ENCODE peak calls at places on chromosomes 1 and 21, in ten cellular contexts. E is fibroblast of pulmonary artery, A is neural crest cell, H is adrenal gland, V is right atrium auricular region, L is lower lobe of right lung, C is lung, F is activated B cell treated with CpG ODN at 0.5 μM for 24 hours, X is heart left ventricle, Y is endothelial cell. S is an unnamed sample.

GRCh38 chr1:84855168-84855567 is 37.8 kb downstream of the LPAR3 start:
- DNase-seq in E (peak), A (no peak), H (no peak), V (no peak), L (no peak), C (no peak), F (no peak), X (no peak), Y (no peak), S (no peak)

GRCh38 chr1:29835486-29836273 is 599.4 kb downstream of the PTPRU start:
- DNase-seq in E (no peak), A (no peak), H (no peak), V (peak), L (no peak), C (no peak), F (no peak), X (no peak), Y (no peak), S (no peak)

GRCh38 chr1:38989979-38990378 is 1.1 kb upstream of the AKIRIN1 start:
- DNase-seq in E (no peak), A (no peak), H (no peak), V (no peak), L (no peak), C (no peak), F (no peak), X (no peak), Y (no peak), S (no peak)

GRCh38 chr1:162094271-162094670 is 24.8 kb downstream of the NOS1AP start:
- DNase-seq in E (no peak), A (no peak), H (no peak), V (no peak), L (no peak), C (no peak), F (no peak), X (no peak), Y (no peak), S (no peak)

GRCh38 chr1:202276081-202276715 is 65.5 kb downstream of the UBE2T start:
- DNase-seq in E (no peak), A (no peak), H (no peak), V (no peak), L (no peak), C (no peak), F (no peak), X (no peak), Y (no peak), S (no peak)

GRCh38 chr1:201489656-201490261 is 17.2 kb downstream of the CSRP1 start:
- DNase-seq in E (peak), A (no peak), H (no peak), V (no peak), L (no peak), C (no peak), F (no peak), X (no peak), Y (no peak), S (no peak)

GRCh38 chr1:6785721-6786505 is 659 bp downstream of the CAMTA1 start:
- DNase-seq in E (peak), A (peak), H (peak), V (no peak), L (peak), C (no peak), F (peak), X (peak), Y (peak), S (peak)

GRCh38 chr1:174965006-174965971 is 34.5 kb upstream of the CACYBP start:
- DNase-seq in E (no peak), A (no peak), H (no peak), V (no peak), L (no peak), C (no peak), F (no peak), X (no peak), Y (no peak), S (no peak)

GRCh38 chr1:113042336-113043143 is 30.5 kb upstream of the LRIG2 start:
- DNase-seq in E (peak), A (peak), H (peak), V (peak), L (peak), C (peak), F (peak), X (peak), Y (peak), S (no peak)

GRCh38 chr1:208314431-208314830 is 70.2 kb upstream of the PLXNA2 start:
- DNase-seq in E (no peak), A (no peak), H (no peak), V (no peak), L (no peak), C (no peak), F (no peak), X (no peak), Y (no peak), S (no peak)

GRCh38 chr1:218421531-218421930 is 76.4 kb downstream of the TGFB2 start:
- DNase-seq in E (no peak), A (no peak), H (no peak), V (no peak), L (no peak), C (no peak), F (no peak), X (no peak), Y (no peak), S (no peak)

GRCh38 chr1:101288491-101288944 is 51.7 kb downstream of the S1PR1 start:
- DNase-seq in E (peak), A (peak), H (peak), V (peak), L (peak), C (peak), F (no peak), X (peak), Y (peak), S (no peak)

GRCh38 chr1:78070210-78070609 is 24.4 kb downstream of the GIPC2 start:
- DNase-seq in E (no peak), A (no peak), H (no peak), V (no peak), L (no peak), C (no peak), F (no peak), X (no peak), Y (no peak), S (no peak)

GRCh38 chr1:27567183-27567526 is 36.8 kb downstream of the AHDC1 start:
- DNase-seq in E (no peak), A (peak), H (no peak), V (no peak), L (no peak), C (no peak), F (no peak), X (no peak), Y (no peak), S (no peak)

GRCh38 chr1:56482486-56482885 is 96.9 kb downstream of the PLPP3 start:
- DNase-seq in E (no peak), A (no peak), H (no peak), V (no peak), L (no peak), C (no peak), F (no peak), X (no peak), Y (no peak), S (no peak)

GRCh38 chr21:43300496-43301423 is 126.2 kb downstream of the SIK1 start:
- DNase-seq in E (peak), A (no peak), H (no peak), V (peak), L (peak), C (no peak), F (no peak), X (peak), Y (no peak), S (no peak)

GRCh38 chr1:178323067-178323466 is 173.7 kb downstream of the CLEC20A start:
- DNase-seq in E (no peak), A (no peak), H (no peak), V (no peak), L (no peak), C (no peak), F (no peak), X (no peak), Y (no peak), S (no peak)

GRCh38 chr1:44670751-44671640 is 3.3 kb downstream of the TMEM53 start:
- DNase-seq in E (no peak), A (no peak), H (no peak), V (no peak), L (no peak), C (no peak), F (no peak), X (no peak), Y (no peak), S (no peak)

GRCh38 chr1:19563336-19564097 is 78.2 kb upstream of the CAPZB start:
- DNase-seq in E (peak), A (no peak), H (no peak), V (peak), L (peak), C (peak), F (no peak), X (peak), Y (no peak), S (no peak)

GRCh38 chr1:192747942-192748341 is 60.9 kb upstream of the RGS2 start:
- DNase-seq in E (peak), A (no peak), H (no peak), V (no peak), L (no peak), C (no peak), F (no peak), X (no peak), Y (no peak), S (no peak)

GRCh38 chr21:37700641-37701202 is 215.5 kb downstream of the KCNJ6 start:
- DNase-seq in E (peak), A (peak), H (no peak), V (no peak), L (no peak), C (no peak), F (no peak), X (no peak), Y (peak), S (no peak)

GRCh38 chr1:110875216-110875731 is 2.3 kb downstream of the CD53 start:
- DNase-seq in E (no peak), A (no peak), H (no peak), V (no peak), L (no peak), C (no peak), F (peak), X (no peak), Y (no peak), S (peak)

GRCh38 chr21:42248783-42249597 is 30.1 kb downstream of the ABCG1 start:
- DNase-seq in E (no peak), A (no peak), H (no peak), V (no peak), L (peak), C (no peak), F (no peak), X (no peak), Y (no peak), S (no peak)

GRCh38 chr1:192632641-192633532 is 3.1 kb upstream of the RGS13 start:
- DNase-seq in E (no peak), A (no peak), H (no peak), V (no peak), L (no peak), C (no peak), F (no peak), X (no peak), Y (no peak), S (no peak)

GRCh38 chr1:19799233-19799876 is 361 bp downstream of the TMCO4 start:
- DNase-seq in E (peak), A (peak), H (peak), V (no peak), L (peak), C (peak), F (peak), X (peak), Y (peak), S (peak)

GRCh38 chr21:21111309-21111920 is 113.2 kb downstream of the NCAM2 start:
- DNase-seq in E (no peak), A (no peak), H (no peak), V (no peak), L (no peak), C (no peak), F (no peak), X (no peak), Y (no peak), S (no peak)

GRCh38 chr1:92481598-92482403 is 4.9 kb downstream of the GFI1 start:
- DNase-seq in E (no peak), A (peak), H (no peak), V (no peak), L (peak), C (no peak), F (no peak), X (no peak), Y (peak), S (no peak)

GRCh38 chr1:36843906-36844610 is 190.3 kb downstream of the GRIK3 start:
- DNase-seq in E (no peak), A (no peak), H (no peak), V (no peak), L (peak), C (no peak), F (no peak), X (no peak), Y (no peak), S (no peak)

GRCh38 chr1:89587728-89588127 is 45.2 kb upstream of the LRRC8C start:
- DNase-seq in E (no peak), A (no peak), H (no peak), V (no peak), L (no peak), C (no peak), F (no peak), X (no peak), Y (no peak), S (no peak)

GRCh38 chr1:55352080-55352800 is 137.1 kb upstream of the USP24 start:
- DNase-seq in E (no peak), A (no peak), H (no peak), V (no peak), L (no peak), C (no peak), F (no peak), X (peak), Y (no peak), S (no peak)

GRCh38 chr1:151993734-151994496 is at the start of gene S100A10:
- DNase-seq in E (peak), A (peak), H (peak), V (peak), L (peak), C (peak), F (peak), X (peak), Y (peak), S (peak)

GRCh38 chr1:205576805-205577761 is 54.7 kb downstream of the ELK4 start:
- DNase-seq in E (no peak), A (no peak), H (no peak), V (no peak), L (no peak), C (no peak), F (no peak), X (no peak), Y (no peak), S (no peak)

DNA sequence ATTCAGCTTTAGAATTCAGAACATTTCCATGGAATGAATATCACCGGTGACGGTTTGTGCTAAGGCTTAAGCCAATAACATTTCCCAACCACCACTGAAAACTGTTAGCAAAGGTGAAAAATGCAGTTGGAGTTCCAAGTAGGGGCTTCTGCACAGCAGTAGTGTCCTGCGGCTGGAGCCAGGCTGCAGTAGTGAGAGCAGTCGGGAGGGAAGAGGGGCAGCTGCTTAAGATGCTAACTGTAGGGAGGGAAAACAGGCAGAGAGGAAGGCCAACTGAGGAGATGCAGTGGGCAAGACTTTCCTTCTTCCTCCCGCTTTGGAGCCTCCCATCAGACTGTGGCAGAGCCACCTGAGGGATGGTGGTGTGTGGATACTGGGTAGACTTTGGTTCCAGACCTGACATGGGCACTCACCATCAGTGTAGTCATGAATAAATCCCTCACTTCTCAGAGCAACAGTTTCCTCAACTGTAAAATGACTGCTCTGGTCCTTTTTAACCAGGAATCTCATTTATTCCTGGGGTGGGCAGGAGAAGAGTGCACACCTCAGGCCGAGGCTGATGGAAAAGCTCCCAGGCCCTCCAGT is 3.2 kb downstream of the F3 start:
- DNase-seq in E (no peak), A (no peak), H (no peak), V (no peak), L (no peak), C (no peak), F (no peak), X (no peak), Y (no peak), S (no peak)
- TF ChIP-seq CTCF in E (peak), A (no peak), H (no peak), V (no peak), L (no peak), C (no peak), F (no peak), X (no peak), Y (no peak), S (no peak)

DNA sequence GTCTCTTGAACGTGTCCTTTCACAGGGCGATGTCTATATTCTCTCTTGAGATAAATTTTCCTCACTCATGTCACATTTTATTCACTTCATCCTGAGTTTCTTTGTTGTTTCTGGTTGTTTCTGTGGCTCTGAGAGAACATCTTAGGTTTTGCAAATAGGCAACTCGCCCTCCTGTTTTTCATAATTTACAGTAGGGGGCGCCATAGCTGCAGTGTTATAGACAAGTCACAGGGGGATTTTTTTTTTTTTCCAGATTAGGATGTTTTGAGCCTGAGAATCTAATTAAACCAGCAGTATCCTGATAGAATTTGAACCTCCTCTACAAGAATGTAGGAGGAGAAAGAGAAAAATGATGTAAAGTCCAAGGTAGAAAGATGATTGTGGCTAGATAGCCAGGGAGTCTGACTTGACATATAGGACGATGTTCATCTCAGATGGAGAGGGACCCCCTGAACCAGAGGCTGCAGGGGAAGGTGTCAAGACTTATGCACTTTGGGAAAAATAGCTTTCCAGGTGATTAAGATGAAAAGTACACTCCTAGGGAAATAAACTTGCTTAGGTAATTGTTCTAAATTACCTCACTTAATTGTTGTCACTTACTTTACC is 76.3 kb downstream of the ZP4 start:
- DNase-seq in E (peak), A (no peak), H (no peak), V (no peak), L (no peak), C (no peak), F (no peak), X (no peak), Y (no peak), S (no peak)
- TF ChIP-seq CTCF in E (peak), A (peak), H (no peak), V (no peak), L (peak), C (no peak), F (no peak), X (peak), Y (peak), S (no peak)

DNA sequence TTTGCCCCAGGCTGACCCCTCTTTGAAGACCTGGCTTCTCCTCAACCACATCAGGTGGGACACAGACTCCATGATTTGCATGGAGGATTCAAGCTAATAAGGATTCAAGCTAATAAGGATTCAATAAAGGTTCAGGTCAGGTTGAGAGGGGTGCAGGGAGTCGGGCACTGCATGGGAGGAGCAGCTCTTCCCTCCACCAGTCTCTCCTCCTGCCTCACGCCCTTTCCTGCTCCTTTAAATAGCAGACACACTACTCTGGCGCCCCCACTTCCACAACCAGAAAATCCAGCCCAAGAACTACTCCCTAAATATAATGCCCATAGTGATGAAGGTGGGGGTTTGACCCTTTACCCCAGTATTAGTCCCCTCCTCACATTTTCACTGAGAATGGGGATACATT is 7.1 kb downstream of the MEX3A start:
- DNase-seq in E (no peak), A (no peak), H (no peak), V (no peak), L (no peak), C (no peak), F (no peak), X (no peak), Y (no peak), S (no peak)
- TF ChIP-seq CTCF in E (no peak), A (no peak), H (no peak), V (no peak), L (no peak), C (no peak), F (no peak), X (no peak), Y (no peak), S (no peak)

DNA sequence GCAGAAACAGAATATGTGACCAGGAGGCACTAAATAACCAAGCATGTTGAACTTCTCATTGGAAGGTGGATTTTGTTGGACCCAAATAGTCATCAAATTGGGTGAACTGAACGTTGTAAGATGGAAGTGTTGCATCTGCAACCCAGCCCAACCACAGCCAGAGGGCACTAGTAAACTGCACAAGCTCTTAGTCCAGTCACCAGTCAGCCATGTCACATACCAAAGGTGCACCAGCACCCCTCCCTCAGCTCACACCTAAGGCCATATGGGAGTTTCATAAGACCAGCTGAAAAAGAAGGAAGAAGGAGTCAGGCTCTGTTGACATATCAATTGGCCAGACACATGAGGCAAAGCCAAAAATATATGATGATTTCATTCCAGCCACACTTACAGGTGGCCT is 481.7 kb upstream of the NR5A2 start:
- DNase-seq in E (peak), A (no peak), H (no peak), V (no peak), L (no peak), C (no peak), F (no peak), X (no peak), Y (no peak), S (no peak)
- TF ChIP-seq CTCF in E (peak), A (no peak), H (no peak), V (no peak), L (no peak), C (no peak), F (no peak), X (no peak), Y (no peak), S (no peak)

DNA sequence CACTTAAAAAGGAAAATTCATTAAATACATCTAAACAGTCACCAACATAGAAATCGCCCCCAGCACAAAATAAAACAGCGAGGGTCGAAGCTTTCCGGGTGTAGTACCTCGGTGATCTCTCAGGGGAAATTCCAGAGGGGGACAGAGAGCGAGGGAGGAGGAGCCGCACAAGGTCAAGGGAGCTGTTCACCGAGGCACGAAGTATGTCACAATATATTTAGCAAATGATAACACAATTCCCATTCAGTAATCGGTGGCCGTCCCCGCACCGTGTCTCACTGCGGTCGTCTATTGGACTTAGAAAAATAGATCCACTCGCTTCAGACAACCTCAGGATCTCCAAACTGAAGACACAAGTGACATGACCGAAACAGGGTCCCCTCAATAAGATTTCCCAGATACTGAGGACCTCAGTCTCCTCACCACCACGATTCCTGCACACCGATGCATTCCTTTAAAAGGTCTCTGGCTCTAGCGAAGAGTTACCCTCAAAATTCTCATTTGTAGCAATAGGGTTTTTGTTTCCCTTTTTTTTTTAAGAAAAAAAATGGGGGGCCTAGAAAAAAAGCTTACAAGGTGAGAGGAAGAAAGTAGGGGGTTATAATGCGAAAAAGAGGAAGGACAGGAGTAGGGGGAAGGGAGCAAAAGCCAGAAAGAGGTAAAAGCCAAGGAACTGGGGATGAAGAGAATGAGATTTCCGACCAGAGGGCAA is 1.1 kb downstream of the LPGAT1 start:
- DNase-seq in E (peak), A (peak), H (peak), V (no peak), L (no peak), C (no peak), F (no peak), X (peak), Y (peak), S (no peak)
- TF ChIP-seq CTCF in E (no peak), A (peak), H (peak), V (no peak), L (no peak), C (no peak), F (no peak), X (no peak), Y (no peak), S (no peak)

S was measured in natural killer cell.